ENCODE peak calls at places on chromosomes 2 and 18, in five cellular contexts. P, S, H, Y and O are unnamed samples.

GRCh38 chr2:91442246-91442905 is 2750.9 kb downstream of the RPIA start:
- DNase-seq in P (no peak), S (peak; percentile 46), H (no peak), Y (peak; percentile 15), O (no peak)

GRCh38 chr2:178008636-178009289 is 63.8 kb downstream of the PDE11A start:
- DNase-seq in P (no peak), S (peak; percentile 65), H (no peak), Y (no peak), O (no peak)

GRCh38 chr18:40687401-40687800 is 1267.6 kb upstream of the PIK3C3 start:
- DNase-seq in P (no peak), S (no peak), H (no peak), Y (no peak), O (no peak)

GRCh38 chr18:44761812-44762211 is 81.1 kb downstream of the SETBP1 start:
- DNase-seq in P (no peak), S (no peak), H (no peak), Y (no peak), O (no peak)

GRCh38 chr2:89851583-89851905 is 1160.1 kb downstream of the RPIA start:
- DNase-seq in P (no peak), S (no peak), H (no peak), Y (no peak), O (no peak)

GRCh38 chr2:39334978-39335377 is 91.2 kb upstream of the CDKL4 start:
- DNase-seq in P (no peak), S (no peak), H (no peak), Y (no peak), O (no peak)

GRCh38 chr2:134167015-134167414 is 86.9 kb upstream of the MGAT5 start:
- DNase-seq in P (peak; percentile 8), S (no peak), H (no peak), Y (no peak), O (no peak)

GRCh38 chr2:40394597-40394996 is 57.3 kb downstream of the SLC8A1 start:
- DNase-seq in P (no peak), S (no peak), H (no peak), Y (no peak), O (no peak)

GRCh38 chr2:138030459-138030858 is 66.2 kb downstream of the HNMT start:
- DNase-seq in P (no peak), S (no peak), H (no peak), Y (no peak), O (peak; percentile 38)

GRCh38 chr18:39241534-39241933 is 1675.9 kb upstream of the CELF4 start:
- DNase-seq in P (no peak), S (no peak), H (peak; percentile 84), Y (no peak), O (no peak)

GRCh38 chr2:66440692-66441091 is 5.8 kb downstream of the MEIS1 start:
- DNase-seq in P (no peak), S (no peak), H (no peak), Y (no peak), O (no peak)

GRCh38 chr2:176817061-176817565 is 395.5 kb upstream of the HNRNPA3 start:
- DNase-seq in P (no peak), S (peak; percentile 57), H (no peak), Y (no peak), O (no peak)

GRCh38 chr2:174544156-174544555 is 53.4 kb downstream of the WIPF1 start:
- DNase-seq in P (no peak), S (no peak), H (peak; percentile 24), Y (no peak), O (no peak)

GRCh38 chr2:178530128-178530527 is 49.9 kb downstream of the PLEKHA3 start:
- DNase-seq in P (no peak), S (no peak), H (no peak), Y (no peak), O (no peak)

GRCh38 chr2:11768940-11769339 is 22.5 kb downstream of the LPIN1 start:
- DNase-seq in P (no peak), S (no peak), H (no peak), Y (no peak), O (no peak)

GRCh38 chr18:24894880-24895279 is 434.4 kb downstream of the HRH4 start:
- DNase-seq in P (no peak), S (peak; percentile 36), H (no peak), Y (no peak), O (no peak)

GRCh38 chr2:95337829-95338228 is 40.7 kb downstream of the KCNIP3 start:
- DNase-seq in P (no peak), S (no peak), H (no peak), Y (no peak), O (no peak)

GRCh38 chr2:151727593-151728552 is 6.4 kb downstream of the NEB start:
- DNase-seq in P (no peak), S (no peak), H (no peak), Y (no peak), O (no peak)

GRCh38 chr2:151728736-151729415 is 5.4 kb downstream of the NEB start:
- DNase-seq in P (no peak), S (no peak), H (no peak), Y (no peak), O (no peak)

GRCh38 chr2:151729416-151729811 is 4.9 kb downstream of the NEB start:
- DNase-seq in P (no peak), S (no peak), H (no peak), Y (no peak), O (no peak)

GRCh38 chr2:151729837-151730236 is 4.4 kb downstream of the NEB start:
- DNase-seq in P (no peak), S (no peak), H (no peak), Y (no peak), O (no peak)

GRCh38 chr2:151730242-151730975 is 3.9 kb downstream of the NEB start:
- DNase-seq in P (no peak), S (no peak), H (no peak), Y (no peak), O (no peak)
- TF ChIP-seq ZBTB33 in P (no peak), S (no peak), H (no peak), Y (no peak), O (no peak)

GRCh38 chr2:238973038-238973772 is 125.3 kb downstream of the TWIST2 start:
- DNase-seq in P (no peak), S (no peak), H (no peak), Y (no peak), O (no peak)

GRCh38 chr2:238975408-238975807 is 127.5 kb downstream of the TWIST2 start:
- DNase-seq in P (no peak), S (no peak), H (no peak), Y (no peak), O (no peak)

GRCh38 chr2:238974061-238974460 is 126.2 kb downstream of the TWIST2 start:
- DNase-seq in P (no peak), S (no peak), H (no peak), Y (no peak), O (no peak)

GRCh38 chr2:238972146-238972445 is 124.2 kb downstream of the TWIST2 start:
- DNase-seq in P (no peak), S (no peak), H (no peak), Y (no peak), O (no peak)

DNA sequence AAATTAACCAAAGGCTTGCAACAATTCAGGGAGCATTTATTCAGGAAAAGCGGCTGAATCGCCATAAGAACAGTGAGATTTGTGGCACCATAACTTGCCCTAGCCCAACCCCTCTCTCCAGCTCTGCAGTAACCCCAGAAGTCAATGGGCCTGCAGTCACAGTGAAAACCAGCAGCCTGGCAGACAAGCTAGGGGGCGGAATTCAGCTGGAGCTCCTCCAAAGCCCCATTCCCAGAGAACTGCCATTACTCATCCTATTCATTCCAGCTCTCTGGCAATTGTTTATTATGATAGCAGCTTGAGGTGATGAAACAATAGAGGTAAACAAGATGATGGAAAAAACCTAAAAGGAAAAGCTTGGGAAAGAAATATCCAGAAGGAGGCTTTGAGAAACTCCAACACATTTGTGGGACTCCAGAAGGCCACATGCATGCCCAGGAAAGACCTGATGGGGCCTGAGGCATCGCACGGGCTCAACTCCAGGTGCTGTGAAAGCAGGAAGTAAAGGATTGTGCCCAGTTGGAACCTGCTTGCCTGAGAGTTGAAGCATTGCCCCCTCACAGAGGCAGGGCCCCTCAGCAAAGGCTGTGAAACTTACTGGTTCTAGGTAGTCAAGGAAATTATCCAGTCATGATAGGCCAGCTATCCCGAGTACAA is 126.8 kb downstream of the TWIST2 start:
- DNase-seq in P (peak; percentile 22), S (no peak), H (no peak), Y (no peak), O (no peak)
- TF ChIP-seq CTCF in P (no peak), S (peak; percentile 32), H (no peak), Y (no peak), O (no peak)

DNA sequence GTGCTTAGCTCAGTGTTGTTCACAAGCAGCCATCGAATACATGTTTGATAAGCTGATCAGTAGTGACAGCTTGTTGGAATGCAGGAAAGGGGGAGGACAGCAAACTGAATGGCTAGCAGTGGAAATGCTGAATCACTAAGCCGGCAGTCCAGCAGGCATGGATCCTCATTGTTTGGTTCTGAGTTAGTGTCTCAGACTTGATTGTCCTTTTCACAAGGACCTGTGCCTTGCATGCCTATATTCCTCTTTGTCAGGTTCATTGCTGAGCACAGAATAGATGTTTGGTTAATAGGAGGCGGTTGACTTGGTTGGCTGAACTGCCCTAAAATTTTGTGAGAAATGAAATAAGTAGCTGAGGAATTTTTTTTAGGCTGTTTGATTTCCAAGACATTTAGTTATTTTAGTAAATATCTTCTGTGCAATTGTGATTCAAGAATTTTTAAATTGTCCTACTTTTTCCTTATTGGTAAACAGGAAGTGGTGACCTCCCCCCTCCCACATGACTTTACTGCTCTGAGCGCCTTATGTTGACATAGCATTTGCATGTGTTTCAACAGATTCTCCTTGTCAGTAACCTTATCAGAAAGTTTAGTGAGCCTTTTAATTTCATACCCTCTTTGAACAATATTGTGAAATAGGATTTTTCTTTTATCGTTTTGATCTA is 21.4 kb upstream of the STON1 start:
- DNase-seq in P (no peak), S (no peak), H (peak; percentile 75), Y (peak; percentile 39), O (no peak)
- H3K9ac ChIP-seq in P (no peak overlapping the region), S (peak overlapping the region; percentile 49), H (peak overlapping the region; percentile 42), Y (peak overlapping the region; percentile 62), O (no peak overlapping the region)

DNA sequence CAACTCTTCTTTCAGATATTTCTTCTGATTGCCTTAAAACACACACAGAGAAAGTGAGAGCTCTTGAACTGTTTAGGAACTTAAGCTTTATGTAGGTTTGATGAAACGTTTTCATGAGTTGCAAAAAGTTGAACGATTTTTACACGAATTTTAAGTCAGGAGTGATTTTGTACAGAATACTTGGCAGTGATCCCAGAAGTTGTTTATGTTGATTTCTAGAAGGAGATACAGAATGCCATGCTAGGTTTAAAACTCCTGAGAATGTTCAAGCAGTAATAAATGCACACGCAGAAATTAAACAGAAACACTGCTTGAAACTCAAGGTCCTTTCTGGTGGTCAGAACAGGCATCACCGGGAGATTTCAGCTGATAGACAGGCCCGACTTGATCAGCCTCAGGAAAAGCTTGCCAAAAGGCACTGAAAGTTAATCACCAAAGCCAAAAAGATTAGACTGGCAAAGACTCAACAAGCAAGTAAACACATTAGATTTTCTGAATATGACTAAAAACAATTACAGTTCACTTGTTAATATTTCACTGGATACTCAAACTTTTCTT is 123.1 kb downstream of the SOCS6 start:
- DNase-seq in P (no peak), S (no peak), H (no peak), Y (no peak), O (no peak)
- TF ChIP-seq ZBTB33 in P (no peak), S (no peak), H (no peak), Y (no peak), O (no peak)